ENCODE peak calls at places on chromosome 15, in six cellular contexts. Q, L, Y, B, C and G are unnamed samples.

GRCh38 chr15:72706266-72706665 is 20.3 kb downstream of the BBS4 start:
- DNase-seq in Q (no peak), C (no peak), B (no peak), L (no peak), Y (no peak), G (no peak)

GRCh38 chr15:41650806-41651205 is 9.4 kb upstream of the MGA start:
- DNase-seq in L (no peak), C (no peak), Y (no peak), Q (no peak), B (no peak), G (no peak)

GRCh38 chr15:77840962-77841361 is 208.2 kb upstream of the LINGO1 start:
- DNase-seq in L (no peak), C (no peak), Y (no peak), B (no peak), Q (no peak), G (no peak)

GRCh38 chr15:85752591-85752990 is 42.1 kb downstream of the KLHL25 start:
- DNase-seq in B (no peak), C (no peak), Y (peak), Q (no peak), L (no peak), G (peak)

GRCh38 chr15:55587321-55588069 is 650 bp downstream of the PYGO1 start:
- DNase-seq in Q (peak), Y (no peak), B (peak), L (peak), C (no peak), G (peak)

GRCh38 chr15:73873889-73874511 is 636 bp downstream of the TBC1D21 start:
- DNase-seq in Q (no peak), C (no peak), L (peak), Y (no peak), B (peak), G (peak)

GRCh38 chr15:95269247-95270155 is 1038.1 kb downstream of the MCTP2 start:
- DNase-seq in B (no peak), Y (no peak), C (no peak), Q (no peak), L (no peak), G (no peak)

GRCh38 chr15:68679961-68680371 is 101.2 kb downstream of the CORO2B start:
- DNase-seq in C (no peak), L (no peak), Q (no peak), B (peak), Y (peak), G (no peak)

GRCh38 chr15:64213646-64214045 is 50.8 kb upstream of the PPIB start:
- DNase-seq in L (no peak), C (no peak), Y (no peak), B (no peak), Q (no peak), G (no peak)

GRCh38 chr15:77107531-77108355 is 36.8 kb upstream of the TSPAN3 start:
- DNase-seq in B (peak), L (peak), C (no peak), Q (peak), Y (no peak), G (peak)

GRCh38 chr15:33311312-33311971 is 675 bp downstream of the RYR3 start:
- DNase-seq in B (no peak), Q (no peak), C (no peak), Y (no peak), L (no peak), G (no peak)